ENCODE peak calls at places on chromosomes 3 and 15, in seven cellular contexts. V is suprapubic skin, H is prostate gland, L is upper lobe of left lung, I is breast epithelium, W is H1, N is transverse colon. X is an unnamed sample.

GRCh38 chr3:110414851-110415250 is 656.8 kb upstream of the NECTIN3 start:
- DNase-seq in W (no peak), H (no peak), N (no peak), V (no peak), L (no peak), I (no peak), X (no peak)

GRCh38 chr3:195823286-195823685 is 11.6 kb upstream of the MUC4 start:
- DNase-seq in V (no peak), W (no peak), N (peak), H (no peak), L (no peak), I (no peak), X (no peak)

GRCh38 chr15:66893294-66893693 is 172.1 kb upstream of the SMAD3 start:
- DNase-seq in W (peak), V (peak), H (no peak), I (no peak), N (no peak), L (no peak), X (no peak)

GRCh38 chr3:122513386-122514122 is 1.2 kb downstream of the KPNA1 start:
- DNase-seq in L (no peak), I (no peak), W (no peak), N (no peak), V (no peak), H (no peak), X (no peak)

GRCh38 chr3:133393691-133394474 is 6.0 kb upstream of the BFSP2 start:
- DNase-seq in I (no peak), W (no peak), L (no peak), N (no peak), V (peak), H (no peak), X (no peak)

GRCh38 chr3:172607305-172608121 is 84.3 kb upstream of the TNFSF10 start:
- DNase-seq in N (no peak), I (no peak), L (no peak), H (peak), V (no peak), W (no peak), X (no peak)

GRCh38 chr3:188720636-188721035 is 451.1 kb upstream of the TPRG1 start:
- DNase-seq in L (no peak), H (no peak), N (no peak), I (no peak), W (no peak), V (no peak), X (no peak)

GRCh38 chr3:171776839-171777607 is 33.3 kb downstream of the PLD1 start:
- DNase-seq in V (no peak), W (no peak), I (no peak), N (no peak), L (no peak), H (no peak), X (no peak)

GRCh38 chr3:37096292-37096691 is 78.1 kb downstream of the LRRFIP2 start:
- DNase-seq in L (no peak), V (no peak), N (no peak), W (no peak), I (no peak), H (no peak), X (no peak)

GRCh38 chr15:29815000-29815704 is 7.1 kb downstream of the TJP1 start:
- DNase-seq in L (no peak), H (peak), I (no peak), W (no peak), V (no peak), N (no peak), X (no peak)

GRCh38 chr15:34514251-34514760 is 69.1 kb downstream of the GOLGA8B start:
- DNase-seq in H (peak), N (peak), L (peak), I (no peak), V (no peak), W (peak), X (peak)

GRCh38 chr3:65890328-65890727 is 148.4 kb downstream of the MAGI1 start:
- DNase-seq in N (no peak), V (no peak), I (no peak), H (no peak), W (no peak), L (no peak), X (no peak)

GRCh38 chr15:55016225-55016624 is 180.5 kb downstream of the RSL24D1 start:
- DNase-seq in I (no peak), L (no peak), V (no peak), W (no peak), H (no peak), N (no peak), X (no peak)

GRCh38 chr15:89110060-89110459 is 21.8 kb downstream of the ABHD2 start:
- DNase-seq in V (no peak), I (no peak), W (no peak), L (no peak), N (no peak), H (no peak), X (no peak)

GRCh38 chr3:13500133-13500885 is 20.2 kb downstream of the HDAC11 start:
- DNase-seq in L (no peak), H (no peak), V (no peak), W (peak), N (no peak), I (no peak), X (peak)

GRCh38 chr3:62046326-62046725 is 327.0 kb downstream of the FEZF2 start:
- DNase-seq in I (no peak), L (no peak), W (no peak), H (no peak), N (no peak), V (no peak), X (no peak)

GRCh38 chr3:157913751-157914150 is 192.5 kb downstream of the SHOX2 start:
- DNase-seq in L (no peak), V (no peak), N (no peak), W (no peak), I (no peak), H (no peak), X (no peak)

GRCh38 chr3:96466441-96466840 is 348.0 kb upstream of the EPHA6 start:
- DNase-seq in H (no peak), V (no peak), I (no peak), W (no peak), L (no peak), N (no peak), X (no peak)

GRCh38 chr3:141454906-141455602 is 31.8 kb upstream of the RASA2 start:
- DNase-seq in V (no peak), L (no peak), W (no peak), H (peak), N (no peak), I (no peak), X (no peak)

GRCh38 chr3:33171580-33171979 is 47.0 kb downstream of the SUSD5 start:
- DNase-seq in W (no peak), V (no peak), N (no peak), H (no peak), L (no peak), I (no peak), X (no peak)

GRCh38 chr3:168991813-168992212 is 671.7 kb downstream of the MECOM start:
- DNase-seq in N (no peak), I (no peak), H (no peak), W (no peak), V (no peak), L (no peak), X (no peak)

GRCh38 chr3:176950743-176951142 is 246.5 kb downstream of the TBL1XR1 start:
- DNase-seq in V (no peak), W (no peak), L (no peak), I (no peak), N (no peak), H (no peak), X (no peak)

GRCh38 chr3:74591946-74592345 is 22.5 kb downstream of the CNTN3 start:
- DNase-seq in L (no peak), V (no peak), W (no peak), H (no peak), I (no peak), N (no peak), X (no peak)

GRCh38 chr15:26017665-26018064 is 154.5 kb upstream of the ATP10A start:
- DNase-seq in W (no peak), L (no peak), I (no peak), N (no peak), V (no peak), H (no peak), X (no peak)

GRCh38 chr15:69996842-69997478 is 100.8 kb downstream of the TLE3 start:
- DNase-seq in H (no peak), N (peak), L (peak), V (no peak), I (peak), W (no peak), X (peak)

GRCh38 chr3:71088742-71089141 is 494.8 kb downstream of the FOXP1 start:
- DNase-seq in N (no peak), L (no peak), V (no peak), W (no peak), I (no peak), H (no peak), X (no peak)

GRCh38 chr3:125602752-125603649 is 7.7 kb upstream of the OSBPL11 start:
- DNase-seq in V (no peak), N (no peak), H (no peak), L (no peak), I (no peak), W (no peak), X (no peak)

GRCh38 chr15:81296218-81296617 is 27.7 kb downstream of the STARD5 start:
- DNase-seq in L (no peak), W (no peak), I (no peak), N (peak), H (no peak), V (no peak), X (peak)
- H3K27ac ChIP-seq in L (peak), W (no peak), I (peak), N (peak), H (no peak), V (peak), X (peak)

GRCh38 chr15:90187257-90187868 is 13.8 kb upstream of the SEMA4B start:
- DNase-seq in N (no peak), I (no peak), L (no peak), W (no peak), V (no peak), H (no peak), X (peak)

GRCh38 chr15:90190606-90191343 is 10.4 kb upstream of the SEMA4B start:
- DNase-seq in N (peak), V (no peak), L (peak), W (no peak), H (peak), I (no peak), X (peak)

GRCh38 chr15:90189781-90190467 is 11.2 kb upstream of the SEMA4B start:
- DNase-seq in I (no peak), V (no peak), L (no peak), W (no peak), N (no peak), H (no peak), X (no peak)

GRCh38 chr15:90191344-90191687 is 9.8 kb upstream of the SEMA4B start:
- DNase-seq in H (no peak), N (no peak), V (no peak), W (no peak), I (no peak), L (no peak), X (no peak)

DNA sequence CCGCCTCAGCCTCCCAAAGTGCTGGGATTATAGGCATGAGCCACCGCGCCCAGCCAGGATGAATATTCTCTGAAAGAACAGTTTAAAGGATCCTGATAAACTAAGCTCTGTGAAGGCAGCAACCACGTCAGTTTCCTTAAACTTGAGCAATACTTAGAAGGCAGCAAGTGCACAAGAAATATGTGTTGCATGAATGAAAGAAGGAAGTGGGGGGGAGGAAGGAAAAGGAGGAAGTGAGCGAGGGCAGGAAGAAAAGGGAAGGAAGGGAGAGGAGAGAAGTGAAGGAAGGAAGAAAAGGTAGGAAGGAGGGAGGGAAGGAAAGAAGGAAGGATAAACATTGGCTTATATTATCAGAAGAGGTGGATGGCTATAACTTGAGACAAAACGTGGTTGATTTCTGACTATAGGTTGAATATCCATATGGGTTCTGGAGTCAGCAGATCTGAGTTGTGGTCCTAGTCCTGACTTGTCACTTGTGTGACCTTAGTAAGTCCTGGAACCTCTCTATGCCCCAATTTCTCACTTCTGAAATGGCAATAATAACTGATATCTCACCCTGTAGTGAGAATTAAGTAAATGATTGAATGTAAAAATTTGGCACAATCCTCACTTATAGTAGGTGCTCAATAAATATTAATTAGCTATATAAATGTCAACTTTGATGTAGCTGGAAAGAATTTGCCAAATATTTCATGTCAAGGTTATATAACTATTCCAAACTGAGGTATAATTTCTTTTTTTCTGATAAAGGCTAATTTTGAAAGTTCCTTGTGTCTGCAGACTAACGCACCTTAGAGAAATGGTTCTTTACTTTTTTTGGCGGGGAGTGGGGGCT is 12.0 kb upstream of the SEMA4B start:
- DNase-seq in N (no peak), W (no peak), L (no peak), H (no peak), V (no peak), I (no peak), X (no peak)
- TF ChIP-seq POLR2AphosphoS5 in N (no peak), W (no peak), L (peak), H (no peak), V (no peak), I (no peak), X (no peak)

GRCh38 chr3:119637679-119638525 is 22.5 kb downstream of the POPDC2 start:
- DNase-seq in L (no peak), H (no peak), W (no peak), N (no peak), V (peak), I (no peak), X (no peak)
- H3K27ac ChIP-seq in L (peak), H (peak), W (no peak), N (peak), V (peak), I (peak), X (peak)

GRCh38 chr15:77716632-77717343 is 84.1 kb upstream of the LINGO1 start:
- DNase-seq in V (no peak), I (no peak), W (no peak), N (no peak), L (no peak), H (no peak), X (no peak)
- TF ChIP-seq POLR2AphosphoS5 in V (no peak), I (no peak), W (no peak), N (no peak), L (no peak), H (peak), X (no peak)

GRCh38 chr15:39192376-39192775 is 388.5 kb upstream of the THBS1 start:
- DNase-seq in L (no peak), H (no peak), V (no peak), I (no peak), N (no peak), W (no peak), X (no peak)
- H3K27ac ChIP-seq in L (no peak), H (no peak), V (no peak), I (peak), N (no peak), W (no peak), X (no peak)

X was measured in spleen.